ENCODE peak calls at places on chromosome 4, in four cellular contexts. Y, U, W and S are unnamed samples.

GRCh38 chr4:8552581-8553205 is 27.5 kb upstream of the GPR78 start:
- DNase-seq in Y (peak; percentile 25), W (no peak), U (no peak), S (no peak)

GRCh38 chr4:185470503-185471195 is 884 bp downstream of the CCDC110 start:
- DNase-seq in W (no peak), Y (peak; percentile 81), U (peak; percentile 34), S (no peak)

GRCh38 chr4:66182651-66183050 is 512.4 kb upstream of the EPHA5 start:
- DNase-seq in U (no peak), Y (no peak), W (no peak), S (no peak)

GRCh38 chr4:3834921-3835521 is 68.8 kb downstream of the ADRA2C start:
- DNase-seq in U (no peak), Y (no peak), W (no peak), S (no peak)

GRCh38 chr4:168839758-168840385 is 170.2 kb downstream of the CBR4 start:
- DNase-seq in U (no peak), W (no peak), Y (no peak), S (no peak)

GRCh38 chr4:107183155-107183774 is 147.2 kb upstream of the DKK2 start:
- DNase-seq in Y (no peak), U (no peak), W (no peak), S (no peak)

GRCh38 chr4:145930592-145930991 is 8.0 kb downstream of the ZNF827 start:
- DNase-seq in Y (no peak), U (no peak), W (no peak), S (no peak)

GRCh38 chr4:133154725-133155124 is 5.6 kb downstream of the PCDH10 start:
- DNase-seq in W (no peak), U (no peak), Y (no peak), S (no peak)

GRCh38 chr4:118683513-118683912 is 1.7 kb upstream of the METTL14 start:
- DNase-seq in U (no peak), Y (no peak), W (no peak), S (no peak)

GRCh38 chr4:169492436-169493163 is 119.8 kb downstream of the NEK1 start:
- DNase-seq in Y (no peak), U (no peak), W (no peak), S (no peak)

GRCh38 chr4:184441461-184442392 is 32.6 kb downstream of the IRF2 start:
- DNase-seq in U (no peak), W (no peak), Y (peak; percentile 45), S (no peak)

GRCh38 chr4:173025131-173025530 is 143.5 kb upstream of the GALNT7 start:
- DNase-seq in U (peak; percentile 48), W (no peak), Y (no peak), S (peak; percentile 88)

GRCh38 chr4:138259801-138260200 is 17.7 kb upstream of the SLC7A11 start:
- DNase-seq in Y (no peak), U (no peak), W (no peak), S (no peak)

GRCh38 chr4:101114936-101115372 is 232.4 kb downstream of the PPP3CA start:
- DNase-seq in Y (no peak), U (no peak), W (no peak), S (no peak)

GRCh38 chr4:139453371-139454110 is 380 bp upstream of the RAB33B start:
- DNase-seq in W (peak; percentile 96), Y (peak; percentile 98), U (peak; percentile 91), S (peak; percentile 99)

GRCh38 chr4:139454111-139454600 is at the start of gene RAB33B:
- DNase-seq in W (peak; percentile 60), U (no peak), Y (no peak), S (no peak)

GRCh38 chr4:139454646-139455045 is 725 bp downstream of the RAB33B start:
- DNase-seq in W (no peak), Y (no peak), U (no peak), S (no peak)

GRCh38 chr4:139452000-139452399 is 1.9 kb upstream of the RAB33B start:
- DNase-seq in Y (no peak), U (no peak), W (no peak), S (no peak)

GRCh38 chr4:139453041-139453370 is 915 bp upstream of the RAB33B start:
- DNase-seq in Y (no peak), W (no peak), U (no peak), S (no peak)
- TF ChIP-seq CTCF in Y (no peak), W (peak; percentile 29), U (peak; percentile 56), S (peak; percentile 12)

GRCh38 chr4:71184195-71184781 is 154.5 kb upstream of the SLC4A4 start:
- DNase-seq in Y (no peak), W (no peak), U (no peak), S (no peak)
- TF ChIP-seq CTCF in Y (peak; percentile 20), W (peak; percentile 51), U (peak; percentile 64), S (peak; percentile 58)

GRCh38 chr4:74152841-74153240 is 5.1 kb upstream of the MTHFD2L start:
- DNase-seq in U (no peak), Y (no peak), W (no peak), S (no peak)
- TF ChIP-seq CTCF in U (no peak), Y (no peak), W (no peak), S (no peak)

GRCh38 chr4:170978990-170979389 is 834.2 kb upstream of the GALNTL6 start:
- DNase-seq in Y (no peak), W (no peak), U (no peak), S (no peak)
- TF ChIP-seq CTCF in Y (no peak), W (no peak), U (no peak), S (no peak)

GRCh38 chr4:126405369-126405982 is 1090.7 kb downstream of the FAT4 start:
- DNase-seq in W (no peak), Y (no peak), U (no peak), S (no peak)
- TF ChIP-seq CTCF in W (no peak), Y (no peak), U (peak; percentile 55), S (peak; percentile 36)

GRCh38 chr4:141625023-141625422 is 11.4 kb upstream of the IL15 start:
- DNase-seq in U (no peak), Y (no peak), W (no peak), S (no peak)

GRCh38 chr4:141614878-141615586 is 21.4 kb upstream of the IL15 start:
- DNase-seq in W (no peak), Y (no peak), U (no peak), S (no peak)

GRCh38 chr4:141620715-141621114 is 15.7 kb upstream of the IL15 start:
- DNase-seq in Y (no peak), W (no peak), U (no peak), S (no peak)
- TF ChIP-seq CTCF in Y (no peak), W (no peak), U (no peak), S (no peak)

GRCh38 chr4:143025111-143025704 is 159.5 kb upstream of the USP38 start:
- DNase-seq in Y (no peak), W (no peak), U (no peak), S (no peak)
- TF ChIP-seq CTCF in Y (no peak), W (no peak), U (peak; percentile 54), S (peak; percentile 35)

GRCh38 chr4:6885953-6886557 is 23.6 kb upstream of the TBC1D14 start:
- DNase-seq in W (no peak), Y (no peak), U (no peak), S (no peak)
- TF ChIP-seq CTCF in W (no peak), Y (peak; percentile 25), U (no peak), S (peak; percentile 29)

GRCh38 chr4:42278709-42279324 is 118.5 kb upstream of the SHISA3 start:
- DNase-seq in W (no peak), Y (no peak), U (no peak), S (no peak)
- TF ChIP-seq CTCF in W (no peak), Y (no peak), U (peak; percentile 10), S (no peak)

GRCh38 chr4:76637704-76638361 is 202.8 kb downstream of the SHROOM3 start:
- DNase-seq in Y (no peak), U (no peak), W (no peak), S (no peak)
- TF ChIP-seq CTCF in Y (no peak), U (no peak), W (no peak), S (no peak)